ENCODE peak calls at places on chromosomes 3 and 15, in four cellular contexts. N is thoracic aorta, B is spleen, Z is substantia nigra. O is an unnamed sample.

GRCh38 chr3:158789592-158789991 is 12.3 kb upstream of the MFSD1 start:
- DNase-seq in N (no peak), B (no peak), Z (no peak), O (no peak)

GRCh38 chr3:161508852-161509477 is 12.4 kb downstream of the OTOL1 start:
- DNase-seq in N (no peak), B (no peak), Z (no peak), O (no peak)

GRCh38 chr3:125512135-125512920 is 7.7 kb downstream of the SNX4 start:
- DNase-seq in N (no peak), B (no peak), Z (no peak), O (no peak)

GRCh38 chr15:29870495-29871151 is 48.4 kb upstream of the TJP1 start:
- DNase-seq in N (no peak), B (no peak), Z (no peak), O (no peak)

GRCh38 chr15:59131955-59132562 is 27.1 kb downstream of the CCNB2 start:
- DNase-seq in N (no peak), B (no peak), Z (no peak), O (no peak)

GRCh38 chr15:88440021-88440420 is 27.2 kb downstream of the MRPL46 start:
- DNase-seq in N (no peak), B (no peak), Z (no peak), O (no peak)

GRCh38 chr3:106006571-106006970 is 137.8 kb upstream of the CBLB start:
- DNase-seq in N (no peak), B (no peak), Z (no peak), O (no peak)

GRCh38 chr3:196662711-196663571 is 23.4 kb downstream of the NRROS start:
- DNase-seq in N (no peak), B (no peak), Z (no peak), O (no peak)

GRCh38 chr15:69467636-69468035 is 15.0 kb downstream of the RPLP1 start:
- DNase-seq in N (no peak), B (no peak), Z (no peak), O (peak)

GRCh38 chr3:124147429-124147828 is 155.5 kb upstream of the ROPN1 start:
- DNase-seq in N (no peak), B (no peak), Z (no peak), O (no peak)

GRCh38 chr3:171261487-171261886 is 198.7 kb downstream of the TNIK start:
- DNase-seq in N (no peak), B (no peak), Z (no peak), O (no peak)

GRCh38 chr15:67108122-67108871 is 42.9 kb downstream of the SMAD3 start:
- DNase-seq in N (no peak), B (peak), Z (no peak), O (no peak)

GRCh38 chr15:56442354-56442753 is 22.6 kb downstream of the MNS1 start:
- DNase-seq in N (no peak), B (no peak), Z (no peak), O (no peak)

GRCh38 chr3:150545419-150546225 is 674 bp downstream of the SERP1 start:
- DNase-seq in N (peak), B (no peak), Z (peak), O (no peak)

GRCh38 chr3:50168388-50168787 is 13.3 kb downstream of the SEMA3F start:
- DNase-seq in N (no peak), B (peak), Z (no peak), O (no peak)

GRCh38 chr3:49316696-49317457 is 23.0 kb downstream of the USP4 start:
- DNase-seq in N (no peak), B (no peak), Z (no peak), O (no peak)

GRCh38 chr3:171056528-171056927 is 30.0 kb upstream of the SLC2A2 start:
- DNase-seq in N (no peak), B (no peak), Z (no peak), O (no peak)

GRCh38 chr3:186099178-186099577 is 9.7 kb downstream of the ETV5 start:
- DNase-seq in N (peak), B (no peak), Z (no peak), O (peak)

GRCh38 chr15:57534279-57534678 is 57.4 kb upstream of the MYZAP start:
- DNase-seq in N (no peak), B (no peak), Z (no peak), O (no peak)

GRCh38 chr15:78620021-78620838 is 566 bp downstream of the CHRNA3 start:
- DNase-seq in N (no peak), B (no peak), Z (no peak), O (peak)

GRCh38 chr3:155701882-155702465 is 42.9 kb downstream of the PLCH1 start:
- DNase-seq in N (no peak), B (no peak), Z (no peak), O (no peak)

GRCh38 chr3:187165144-187165543 is 25.8 kb upstream of the RPL39L start:
- DNase-seq in N (no peak), B (no peak), Z (no peak), O (no peak)

GRCh38 chr3:67518196-67518595 is 136.2 kb downstream of the SUCLG2 start:
- DNase-seq in N (no peak), B (no peak), Z (no peak), O (no peak)

GRCh38 chr15:31016446-31016915 is 25.1 kb upstream of the MTMR10 start:
- DNase-seq in N (no peak), B (no peak), Z (no peak), O (no peak)

GRCh38 chr3:128280466-128281455 is 127.5 kb downstream of the EEFSEC start:
- DNase-seq in N (no peak), B (peak), Z (no peak), O (no peak)

GRCh38 chr3:48514431-48515227 is 10.7 kb upstream of the SHISA5 start:
- DNase-seq in N (no peak), B (peak), Z (no peak), O (no peak)

GRCh38 chr15:65311760-65312159 is 7.3 kb downstream of the RNU5B-1 start:
- DNase-seq in N (no peak), B (peak), Z (no peak), O (no peak)

GRCh38 chr15:75067123-75067854 is 43.9 kb downstream of the PPCDC start:
- DNase-seq in N (no peak), B (no peak), Z (no peak), O (no peak)

GRCh38 chr3:105907790-105908189 is 39.0 kb upstream of the CBLB start:
- DNase-seq in N (no peak), B (no peak), Z (no peak), O (no peak)

GRCh38 chr3:170689218-170689874 is 103.5 kb upstream of the SLC7A14 start:
- DNase-seq in N (no peak), B (no peak), Z (no peak), O (peak)

GRCh38 chr15:54481819-54482218 is 503.6 kb downstream of the UNC13C start:
- DNase-seq in N (no peak), B (peak), Z (no peak), O (no peak)

GRCh38 chr15:85980946-85981345 is 98.7 kb upstream of the AGBL1 start:
- DNase-seq in N (no peak), B (no peak), Z (no peak), O (no peak)

GRCh38 chr3:14803101-14803980 is 15.4 kb upstream of the FGD5 start:
- DNase-seq in N (no peak), B (peak), Z (no peak), O (no peak)

GRCh38 chr3:139355937-139356336 is 12.1 kb downstream of the MRPS22 start:
- DNase-seq in N (no peak), B (no peak), Z (no peak), O (no peak)

GRCh38 chr3:139354661-139355060 is 10.8 kb downstream of the MRPS22 start:
- DNase-seq in N (no peak), B (no peak), Z (no peak), O (no peak)

GRCh38 chr3:139357899-139358298 is 14.1 kb downstream of the MRPS22 start:
- DNase-seq in N (no peak), B (no peak), Z (no peak), O (no peak)

GRCh38 chr3:139355502-139355901 is 11.7 kb downstream of the MRPS22 start:
- DNase-seq in N (no peak), B (no peak), Z (no peak), O (no peak)

GRCh38 chr3:139353920-139354556 is 10.2 kb downstream of the MRPS22 start:
- DNase-seq in N (no peak), B (no peak), Z (no peak), O (no peak)
- H3K27ac ChIP-seq in N (no peak), B (no peak), Z (no peak), O (no peak)

DNA sequence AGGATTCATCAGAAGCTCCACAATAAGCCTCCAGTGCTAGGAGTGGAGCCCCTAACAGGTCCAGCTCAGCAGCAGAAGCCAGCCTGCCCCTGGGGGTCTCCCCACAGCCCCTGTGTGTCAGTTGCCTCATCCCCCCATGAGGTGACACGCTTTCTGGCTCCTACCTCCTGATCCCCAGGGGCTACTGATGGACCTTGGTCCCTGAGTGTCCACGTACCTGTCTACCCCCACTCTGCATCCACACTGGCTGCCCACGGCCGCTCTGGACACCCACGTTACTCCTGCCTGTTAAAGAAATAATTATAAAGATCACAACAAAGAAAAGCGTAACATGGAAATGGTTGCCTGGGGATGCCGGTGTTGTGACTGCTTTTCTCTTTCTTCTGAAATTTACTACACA is 143.1 kb downstream of the CHSY1 start:
- DNase-seq in N (no peak), B (peak), Z (no peak), O (peak)
- H3K27ac ChIP-seq in N (no peak), B (no peak), Z (no peak), O (no peak)

GRCh38 chr15:73952171-73952912 is 26.1 kb downstream of the LOXL1 start:
- DNase-seq in N (no peak), B (peak), Z (no peak), O (no peak)
- H3K27ac ChIP-seq in N (peak), B (peak), Z (peak), O (no peak)

DNA sequence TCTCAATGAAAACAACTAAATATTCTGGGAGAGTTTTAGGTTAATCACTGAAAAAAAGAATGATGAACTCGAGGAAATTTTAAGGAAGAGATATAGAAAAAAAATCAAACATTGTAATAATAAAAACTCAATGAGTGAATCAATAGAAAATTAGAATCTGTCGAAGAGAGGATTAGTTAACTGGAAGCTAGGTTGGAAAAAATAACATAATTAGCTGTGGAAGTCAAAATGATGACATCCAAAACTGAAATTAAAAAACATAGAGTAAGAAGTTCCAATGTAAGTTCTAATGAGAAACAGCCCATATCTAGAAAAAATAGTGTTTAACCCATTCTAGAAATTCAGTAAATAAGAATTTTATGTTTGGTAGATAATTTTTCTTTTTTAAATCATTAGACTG is 299.3 kb upstream of the RARB start:
- DNase-seq in N (no peak), B (no peak), Z (no peak), O (no peak)
- H3K27ac ChIP-seq in N (no peak), B (no peak), Z (no peak), O (no peak)

GRCh38 chr15:63609448-63609847 is 12.3 kb downstream of the FBXL22 start:
- DNase-seq in N (no peak), B (no peak), Z (no peak), O (no peak)
- H3K27ac ChIP-seq in N (no peak), B (peak), Z (peak), O (no peak)

GRCh38 chr15:34038404-34039179 is 412 bp downstream of the AVEN start:
- DNase-seq in N (peak), B (peak), Z (peak), O (no peak)
- H3K27ac ChIP-seq in N (peak), B (peak), Z (peak), O (peak)

GRCh38 chr3:141941093-141941492 is 64.7 kb downstream of the ATP1B3 start:
- DNase-seq in N (no peak), B (peak), Z (no peak), O (no peak)
- H3K27ac ChIP-seq in N (no peak), B (peak), Z (no peak), O (peak)

O was measured in RWPE2.